ENCODE peak calls at places on chromosomes 3 and 15, in ten cellular contexts. One of them, this sample, is unnamed.
A peak's percentile ranks its signal among the peaks of the same experiment; 100 is the strongest.

GRCh38 chr3:183828538-183828870 is 3.1 kb upstream of the MAP6D1 start:
- DNase-seq in choroid plexus epithelial cell: no peak
- DNase-seq in psoas muscle: no peak
- DNase-seq in spleen: no peak
- DNase-seq in GM23338: no peak
- DNase-seq in mucosa of descending colon: no peak
- DNase-seq in astrocyte of the cerebellum: no peak
- DNase-seq in DND-41: no peak
- DNase-seq in AG04450: no peak
- DNase-seq in HL-60: no peak
- DNase-seq in this sample: no peak

GRCh38 chr3:53478166-53478830 is 16.1 kb upstream of the CACNA1D start:
- DNase-seq in choroid plexus epithelial cell: no peak
- DNase-seq in mucosa of descending colon: no peak
- DNase-seq in psoas muscle: no peak
- DNase-seq in astrocyte of the cerebellum: no peak
- DNase-seq in GM23338: no peak
- DNase-seq in AG04450: no peak
- DNase-seq in spleen: no peak
- DNase-seq in HL-60: no peak
- DNase-seq in DND-41: no peak
- DNase-seq in this sample: no peak

GRCh38 chr3:119220198-119220597 is 20.5 kb downstream of the B4GALT4 start:
- DNase-seq in astrocyte of the cerebellum: no peak
- DNase-seq in psoas muscle: no peak
- DNase-seq in AG04450: no peak
- DNase-seq in choroid plexus epithelial cell: no peak
- DNase-seq in mucosa of descending colon: no peak
- DNase-seq in spleen: no peak
- DNase-seq in GM23338: no peak
- DNase-seq in DND-41: no peak
- DNase-seq in HL-60: no peak
- DNase-seq in this sample: no peak

GRCh38 chr3:123449092-123449985 is 449 bp upstream of the ADCY5 start:
- DNase-seq in GM23338: peak; percentile 66
- DNase-seq in psoas muscle: peak; percentile 40
- DNase-seq in astrocyte of the cerebellum: no peak
- DNase-seq in mucosa of descending colon: peak; percentile 63
- DNase-seq in HL-60: no peak
- DNase-seq in DND-41: no peak
- DNase-seq in choroid plexus epithelial cell: peak; percentile 18
- DNase-seq in spleen: peak; percentile 74
- DNase-seq in AG04450: no peak
- DNase-seq in this sample: peak; percentile 11

GRCh38 chr3:184395320-184395660 is 15.4 kb downstream of the CHRD start:
- DNase-seq in GM23338: no peak
- DNase-seq in choroid plexus epithelial cell: no peak
- DNase-seq in HL-60: no peak
- DNase-seq in astrocyte of the cerebellum: no peak
- DNase-seq in AG04450: no peak
- DNase-seq in psoas muscle: no peak
- DNase-seq in mucosa of descending colon: no peak
- DNase-seq in DND-41: no peak
- DNase-seq in spleen: no peak
- DNase-seq in this sample: no peak

GRCh38 chr3:148333091-148333490 is 364.6 kb upstream of the AGTR1 start:
- DNase-seq in psoas muscle: no peak
- DNase-seq in spleen: no peak
- DNase-seq in choroid plexus epithelial cell: no peak
- DNase-seq in astrocyte of the cerebellum: no peak
- DNase-seq in AG04450: no peak
- DNase-seq in GM23338: peak; percentile 31
- DNase-seq in mucosa of descending colon: no peak
- DNase-seq in DND-41: no peak
- DNase-seq in HL-60: no peak
- DNase-seq in this sample: peak; percentile 29

GRCh38 chr15:71148048-71148447 is 32.8 kb downstream of the THSD4 start:
- DNase-seq in spleen: no peak
- DNase-seq in GM23338: no peak
- DNase-seq in choroid plexus epithelial cell: no peak
- DNase-seq in AG04450: no peak
- DNase-seq in DND-41: no peak
- DNase-seq in psoas muscle: no peak
- DNase-seq in astrocyte of the cerebellum: no peak
- DNase-seq in mucosa of descending colon: no peak
- DNase-seq in HL-60: no peak
- DNase-seq in this sample: no peak

GRCh38 chr3:107857854-107858253 is 233.0 kb downstream of the CD47 start:
- DNase-seq in HL-60: no peak
- DNase-seq in psoas muscle: no peak
- DNase-seq in choroid plexus epithelial cell: no peak
- DNase-seq in astrocyte of the cerebellum: no peak
- DNase-seq in mucosa of descending colon: no peak
- DNase-seq in spleen: no peak
- DNase-seq in DND-41: no peak
- DNase-seq in AG04450: no peak
- DNase-seq in GM23338: no peak
- DNase-seq in this sample: no peak

GRCh38 chr15:62242999-62243398 is 77.9 kb upstream of the C2CD4B start:
- DNase-seq in spleen: no peak
- DNase-seq in choroid plexus epithelial cell: no peak
- DNase-seq in psoas muscle: no peak
- DNase-seq in DND-41: no peak
- DNase-seq in HL-60: no peak
- DNase-seq in AG04450: no peak
- DNase-seq in mucosa of descending colon: no peak
- DNase-seq in astrocyte of the cerebellum: no peak
- DNase-seq in GM23338: no peak
- DNase-seq in this sample: no peak

GRCh38 chr3:99483841-99484240 is 154.6 kb upstream of the COL8A1 start:
- DNase-seq in psoas muscle: no peak
- DNase-seq in DND-41: no peak
- DNase-seq in HL-60: no peak
- DNase-seq in choroid plexus epithelial cell: no peak
- DNase-seq in spleen: no peak
- DNase-seq in GM23338: no peak
- DNase-seq in astrocyte of the cerebellum: no peak
- DNase-seq in AG04450: no peak
- DNase-seq in mucosa of descending colon: no peak
- DNase-seq in this sample: no peak

GRCh38 chr3:111989061-111989678 is 9.6 kb upstream of the TAGLN3 start:
- DNase-seq in astrocyte of the cerebellum: peak; percentile 69
- DNase-seq in mucosa of descending colon: no peak
- DNase-seq in psoas muscle: no peak
- DNase-seq in DND-41: no peak
- DNase-seq in choroid plexus epithelial cell: peak; percentile 91
- DNase-seq in AG04450: peak; percentile 32
- DNase-seq in spleen: no peak
- DNase-seq in HL-60: no peak
- DNase-seq in GM23338: peak; percentile 74
- DNase-seq in this sample: peak; percentile 77

GRCh38 chr3:55013145-55013544 is 85.3 kb upstream of the LRTM1 start:
- DNase-seq in mucosa of descending colon: no peak
- DNase-seq in spleen: no peak
- DNase-seq in choroid plexus epithelial cell: peak; percentile 82
- DNase-seq in AG04450: no peak
- DNase-seq in DND-41: no peak
- DNase-seq in psoas muscle: no peak
- DNase-seq in astrocyte of the cerebellum: peak; percentile 41
- DNase-seq in HL-60: no peak
- DNase-seq in GM23338: peak; percentile 17
- DNase-seq in this sample: no peak

GRCh38 chr3:150926328-150926727 is 21.1 kb upstream of the MINDY4B start:
- DNase-seq in astrocyte of the cerebellum: no peak
- DNase-seq in psoas muscle: no peak
- DNase-seq in choroid plexus epithelial cell: no peak
- DNase-seq in HL-60: no peak
- DNase-seq in GM23338: no peak
- DNase-seq in mucosa of descending colon: no peak
- DNase-seq in DND-41: no peak
- DNase-seq in AG04450: no peak
- DNase-seq in spleen: no peak
- DNase-seq in this sample: no peak

GRCh38 chr15:101378879-101379278 is 83.8 kb upstream of the SNRPA1 start:
- DNase-seq in psoas muscle: no peak
- DNase-seq in spleen: peak; percentile 54
- DNase-seq in DND-41: no peak
- DNase-seq in choroid plexus epithelial cell: no peak
- DNase-seq in GM23338: no peak
- DNase-seq in astrocyte of the cerebellum: no peak
- DNase-seq in HL-60: no peak
- DNase-seq in mucosa of descending colon: no peak
- DNase-seq in AG04450: no peak
- DNase-seq in this sample: no peak

GRCh38 chr15:39587910-39588530 is 7.1 kb downstream of the THBS1 start:
- DNase-seq in astrocyte of the cerebellum: no peak
- DNase-seq in AG04450: no peak
- DNase-seq in HL-60: no peak
- DNase-seq in mucosa of descending colon: no peak
- DNase-seq in psoas muscle: no peak
- DNase-seq in choroid plexus epithelial cell: peak; percentile 40
- DNase-seq in spleen: no peak
- DNase-seq in GM23338: no peak
- DNase-seq in DND-41: no peak
- DNase-seq in this sample: peak; percentile 19

GRCh38 chr15:39586387-39587171 is 5.7 kb downstream of the THBS1 start:
- DNase-seq in astrocyte of the cerebellum: no peak
- DNase-seq in choroid plexus epithelial cell: peak; percentile 85
- DNase-seq in psoas muscle: no peak
- DNase-seq in GM23338: no peak
- DNase-seq in AG04450: no peak
- DNase-seq in HL-60: no peak
- DNase-seq in spleen: no peak
- DNase-seq in mucosa of descending colon: no peak
- DNase-seq in DND-41: no peak
- DNase-seq in this sample: peak; percentile 48

GRCh38 chr15:39585871-39586301 is 5.0 kb downstream of the THBS1 start:
- DNase-seq in astrocyte of the cerebellum: no peak
- DNase-seq in mucosa of descending colon: no peak
- DNase-seq in GM23338: no peak
- DNase-seq in HL-60: no peak
- DNase-seq in AG04450: no peak
- DNase-seq in psoas muscle: no peak
- DNase-seq in choroid plexus epithelial cell: no peak
- DNase-seq in DND-41: no peak
- DNase-seq in spleen: no peak
- DNase-seq in this sample: peak; percentile 7

GRCh38 chr15:39588531-39589192 is 7.8 kb downstream of the THBS1 start:
- DNase-seq in DND-41: no peak
- DNase-seq in spleen: no peak
- DNase-seq in GM23338: no peak
- DNase-seq in choroid plexus epithelial cell: no peak
- DNase-seq in HL-60: no peak
- DNase-seq in astrocyte of the cerebellum: no peak
- DNase-seq in psoas muscle: no peak
- DNase-seq in AG04450: no peak
- DNase-seq in mucosa of descending colon: no peak
- DNase-seq in this sample: peak; percentile 17

DNA sequence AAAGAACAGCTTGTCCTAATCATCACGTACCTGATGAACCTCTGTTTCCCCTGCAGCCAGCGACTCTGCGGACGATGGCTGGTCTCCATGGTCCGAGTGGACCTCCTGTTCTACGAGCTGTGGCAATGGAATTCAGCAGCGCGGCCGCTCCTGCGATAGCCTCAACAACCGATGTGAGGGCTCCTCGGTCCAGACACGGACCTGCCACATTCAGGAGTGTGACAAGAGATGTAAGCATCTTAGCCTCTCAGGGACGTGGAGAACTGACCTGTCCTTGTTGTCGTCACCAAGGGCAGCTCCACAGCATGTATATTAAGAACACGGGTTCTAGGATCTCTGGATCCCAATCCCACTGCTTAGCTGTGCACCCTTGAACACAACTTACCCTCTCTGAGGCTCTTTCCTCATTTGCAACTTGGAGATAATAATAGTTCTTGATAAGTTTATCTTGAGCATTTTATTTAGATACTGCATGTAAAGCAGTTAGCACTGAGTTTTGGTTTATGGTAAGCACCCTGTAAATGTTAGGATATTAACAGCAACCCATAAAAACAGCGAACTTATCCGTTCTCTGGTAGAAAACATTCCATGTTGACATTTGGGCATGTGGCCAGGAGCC is 6.5 kb downstream of the THBS1 start:
- DNase-seq in mucosa of descending colon: peak; percentile 48
- DNase-seq in spleen: no peak
- DNase-seq in DND-41: no peak
- DNase-seq in HL-60: no peak
- DNase-seq in psoas muscle: no peak
- DNase-seq in GM23338: no peak
- DNase-seq in AG04450: no peak
- DNase-seq in choroid plexus epithelial cell: no peak
- DNase-seq in astrocyte of the cerebellum: no peak
- DNase-seq in this sample: peak; percentile 12
- H3K4me3 ChIP-seq in mucosa of descending colon: no peak overlapping the region
- H3K4me3 ChIP-seq in spleen: no peak overlapping the region
- H3K4me3 ChIP-seq in DND-41: no peak overlapping the region
- H3K4me3 ChIP-seq in HL-60: no peak overlapping the region
- H3K4me3 ChIP-seq in psoas muscle: no peak overlapping the region
- H3K4me3 ChIP-seq in GM23338: no peak overlapping the region
- H3K4me3 ChIP-seq in AG04450: peak overlapping the region; percentile 99
- H3K4me3 ChIP-seq in choroid plexus epithelial cell: no peak overlapping the region
- H3K4me3 ChIP-seq in astrocyte of the cerebellum: no peak overlapping the region
- H3K4me3 ChIP-seq in this sample: no peak overlapping the region

GRCh38 chr3:30915782-30916181 is 21.3 kb upstream of the GADL1 start:
- DNase-seq in GM23338: no peak
- DNase-seq in HL-60: no peak
- DNase-seq in spleen: no peak
- DNase-seq in DND-41: no peak
- DNase-seq in choroid plexus epithelial cell: no peak
- DNase-seq in astrocyte of the cerebellum: no peak
- DNase-seq in mucosa of descending colon: no peak
- DNase-seq in AG04450: no peak
- DNase-seq in psoas muscle: no peak
- DNase-seq in this sample: no peak
- TF ChIP-seq CTCF in GM23338: no peak
- TF ChIP-seq CTCF in HL-60: no peak
- TF ChIP-seq CTCF in spleen: no peak
- TF ChIP-seq CTCF in DND-41: no peak
- TF ChIP-seq CTCF in choroid plexus epithelial cell: no peak
- TF ChIP-seq CTCF in astrocyte of the cerebellum: no peak
- TF ChIP-seq CTCF in mucosa of descending colon: no peak
- TF ChIP-seq CTCF in AG04450: no peak
- TF ChIP-seq CTCF in psoas muscle: no peak
- TF ChIP-seq CTCF in this sample: no peak

GRCh38 chr15:43121863-43122262 is 11.5 kb upstream of the TMEM62 start:
- DNase-seq in astrocyte of the cerebellum: no peak
- DNase-seq in HL-60: no peak
- DNase-seq in GM23338: no peak
- DNase-seq in psoas muscle: no peak
- DNase-seq in choroid plexus epithelial cell: no peak
- DNase-seq in AG04450: no peak
- DNase-seq in DND-41: no peak
- DNase-seq in mucosa of descending colon: no peak
- DNase-seq in spleen: no peak
- DNase-seq in this sample: no peak
- H3K4me3 ChIP-seq in astrocyte of the cerebellum: no peak overlapping the region
- H3K4me3 ChIP-seq in HL-60: no peak overlapping the region
- H3K4me3 ChIP-seq in GM23338: no peak overlapping the region
- H3K4me3 ChIP-seq in psoas muscle: no peak overlapping the region
- H3K4me3 ChIP-seq in choroid plexus epithelial cell: no peak overlapping the region
- H3K4me3 ChIP-seq in AG04450: no peak overlapping the region
- H3K4me3 ChIP-seq in DND-41: no peak overlapping the region
- H3K4me3 ChIP-seq in mucosa of descending colon: no peak overlapping the region
- H3K4me3 ChIP-seq in spleen: no peak overlapping the region
- H3K4me3 ChIP-seq in this sample: no peak overlapping the region

GRCh38 chr3:146421814-146422748 is 47.3 kb downstream of the PLSCR2 start:
- DNase-seq in DND-41: no peak
- DNase-seq in spleen: no peak
- DNase-seq in choroid plexus epithelial cell: peak; percentile 84
- DNase-seq in AG04450: peak; percentile 29
- DNase-seq in mucosa of descending colon: no peak
- DNase-seq in astrocyte of the cerebellum: peak; percentile 19
- DNase-seq in psoas muscle: no peak
- DNase-seq in HL-60: no peak
- DNase-seq in GM23338: no peak
- DNase-seq in this sample: peak; percentile 85
- TF ChIP-seq CTCF in DND-41: no peak
- TF ChIP-seq CTCF in spleen: no peak
- TF ChIP-seq CTCF in choroid plexus epithelial cell: no peak
- TF ChIP-seq CTCF in AG04450: no peak
- TF ChIP-seq CTCF in mucosa of descending colon: no peak
- TF ChIP-seq CTCF in astrocyte of the cerebellum: no peak
- TF ChIP-seq CTCF in psoas muscle: no peak
- TF ChIP-seq CTCF in HL-60: no peak
- TF ChIP-seq CTCF in GM23338: no peak
- TF ChIP-seq CTCF in this sample: no peak